ENCODE peak calls at places on chromosome 6, in six cellular contexts. K is astrocyte of the cerebellum; X is CD8-positive, alpha-beta T cell; H is spleen; M is lower leg skin; P is epithelial cell of esophagus. J is an unnamed sample.

GRCh38 chr6:169890901-169891300 is 139.5 kb downstream of the ERMARD start:
- DNase-seq in X (no peak), M (peak), P (no peak), H (no peak), K (no peak), J (no peak)

GRCh38 chr6:137488736-137489409 is 5.3 kb downstream of the OLIG3 start:
- DNase-seq in P (no peak), H (no peak), X (no peak), M (no peak), K (no peak), J (no peak)

GRCh38 chr6:146028250-146028789 is 542 bp upstream of the GRM1 start:
- DNase-seq in X (peak), K (peak), P (peak), M (peak), H (peak), J (no peak)

GRCh38 chr6:133923938-133924593 is 29.0 kb upstream of the TBPL1 start:
- DNase-seq in M (no peak), K (peak), P (peak), X (peak), H (no peak), J (peak)

GRCh38 chr6:2733324-2733723 is 17.4 kb downstream of the MYLK4 start:
- DNase-seq in K (no peak), H (peak), M (peak), P (no peak), X (no peak), J (no peak)

GRCh38 chr6:41974281-41974825 is 32.7 kb upstream of the CCND3 start:
- DNase-seq in K (no peak), P (no peak), M (no peak), H (no peak), X (no peak), J (no peak)

GRCh38 chr6:63565058-63565726 is 7.1 kb upstream of the LOC128125822 start:
- DNase-seq in H (no peak), K (no peak), P (peak), M (no peak), X (no peak), J (no peak)

GRCh38 chr6:159862103-159862502 is 28.7 kb upstream of the MAS1 start:
- DNase-seq in P (no peak), H (no peak), X (no peak), K (no peak), M (no peak), J (no peak)

GRCh38 chr6:168150551-168151444 is 71.8 kb upstream of the FRMD1 start:
- DNase-seq in H (no peak), M (peak), P (no peak), X (no peak), K (no peak), J (no peak)

GRCh38 chr6:153511896-153512496 is 380.9 kb upstream of the RGS17 start:
- DNase-seq in M (no peak), H (no peak), X (no peak), P (peak), K (no peak), J (no peak)

GRCh38 chr6:8738951-8739350 is 303.6 kb upstream of the SLC35B3 start:
- DNase-seq in K (no peak), M (no peak), P (peak), X (no peak), H (no peak), J (no peak)

GRCh38 chr6:104955927-104956662 is 812 bp upstream of the LIN28B start:
- DNase-seq in H (no peak), X (no peak), P (no peak), K (no peak), M (no peak), J (no peak)

GRCh38 chr6:12414096-12414675 is 124.0 kb downstream of the EDN1 start:
- DNase-seq in X (no peak), M (no peak), K (no peak), H (no peak), P (no peak), J (no peak)

GRCh38 chr6:106163446-106163965 is 77.4 kb downstream of the PRDM1 start:
- DNase-seq in H (peak), X (no peak), K (peak), P (no peak), M (no peak), J (no peak)

GRCh38 chr6:43150051-43150751 is 20.9 kb upstream of the SRF start:
- DNase-seq in K (no peak), X (no peak), H (no peak), M (no peak), P (no peak), J (no peak)

GRCh38 chr6:35634316-35634715 is 54.4 kb downstream of the FKBP5 start:
- DNase-seq in H (no peak), X (no peak), P (no peak), K (no peak), M (no peak), J (no peak)

GRCh38 chr6:156557269-156557885 is 219.8 kb upstream of the ARID1B start:
- DNase-seq in M (peak), H (peak), K (peak), P (peak), X (no peak), J (no peak)

GRCh38 chr6:125503181-125503580 is 201.4 kb upstream of the HDDC2 start:
- DNase-seq in X (no peak), H (no peak), K (no peak), M (no peak), P (no peak), J (no peak)

GRCh38 chr6:22248513-22249308 is 48.1 kb downstream of the PRL start:
- DNase-seq in X (no peak), M (no peak), K (peak), H (no peak), P (peak), J (peak)

GRCh38 chr6:36594816-36595167 is 630 bp downstream of the SRSF3 start:
- DNase-seq in K (no peak), H (no peak), P (no peak), X (no peak), M (peak), J (no peak)

GRCh38 chr6:13766201-13766634 is 48.1 kb downstream of the MCUR1 start:
- DNase-seq in H (no peak), K (no peak), P (peak), X (no peak), M (no peak), J (no peak)

GRCh38 chr6:5695260-5696245 is 311.2 kb downstream of the NRN1 start:
- DNase-seq in P (peak), H (no peak), X (no peak), M (no peak), K (peak), J (peak)

GRCh38 chr6:20693466-20694063 is 159.3 kb downstream of the CDKAL1 start:
- DNase-seq in P (peak), K (no peak), X (no peak), H (no peak), M (no peak), J (peak)

GRCh38 chr6:169316651-169317050 is 63.0 kb upstream of the THBS2 start:
- DNase-seq in X (no peak), P (no peak), K (no peak), M (peak), H (no peak), J (no peak)

GRCh38 chr6:84764332-84765049 is at the start of gene TBX18:
- DNase-seq in H (peak), X (no peak), P (peak), K (peak), M (peak), J (peak)

GRCh38 chr6:145214570-145214969 is 520.8 kb downstream of the EPM2A start:
- DNase-seq in K (peak), X (no peak), M (no peak), P (peak), H (no peak), J (no peak)

GRCh38 chr6:106324726-106325335 is 729 bp downstream of the ATG5 start:
- DNase-seq in H (no peak), P (peak), M (no peak), K (no peak), X (no peak), J (no peak)

GRCh38 chr6:38350882-38351281 is 288.8 kb downstream of the BTBD9 start:
- DNase-seq in P (no peak), X (no peak), K (no peak), H (no peak), M (no peak), J (no peak)

GRCh38 chr6:130754786-130755367 is 72.3 kb upstream of the SMLR1 start:
- DNase-seq in M (no peak), K (no peak), H (no peak), X (no peak), P (no peak), J (no peak)

DNA sequence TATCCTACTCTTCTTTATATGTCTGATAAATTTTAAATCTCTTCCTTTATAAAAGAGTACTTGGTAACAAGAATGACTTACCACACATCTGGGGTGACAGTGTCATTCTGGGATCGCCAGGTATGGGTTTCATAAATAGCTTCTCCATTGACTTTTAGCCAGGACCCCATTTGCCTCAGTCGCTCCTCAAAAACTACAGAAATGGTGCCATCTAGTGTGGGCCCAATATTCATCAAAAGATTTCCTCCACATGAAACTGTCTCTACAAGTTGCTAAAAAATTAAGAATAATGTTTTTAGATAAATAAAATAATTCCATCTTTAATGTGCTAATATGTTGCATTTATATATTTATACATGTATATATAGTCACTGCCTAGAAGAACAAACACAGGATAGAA is 9.7 kb downstream of the FUCA2 start:
- DNase-seq in P (no peak), M (no peak), K (no peak), H (no peak), X (no peak), J (no peak)
- TF ChIP-seq CTCF in P (no peak), M (no peak), K (no peak), H (no peak), X (no peak), J (peak)

GRCh38 chr6:24990944-24991747 is 55.4 kb upstream of the RIPOR2 start:
- DNase-seq in P (no peak), X (no peak), M (no peak), H (no peak), K (no peak), J (no peak)
- H3K4me3 ChIP-seq in P (no peak), X (peak), M (no peak), H (no peak), K (no peak), J (no peak)

DNA sequence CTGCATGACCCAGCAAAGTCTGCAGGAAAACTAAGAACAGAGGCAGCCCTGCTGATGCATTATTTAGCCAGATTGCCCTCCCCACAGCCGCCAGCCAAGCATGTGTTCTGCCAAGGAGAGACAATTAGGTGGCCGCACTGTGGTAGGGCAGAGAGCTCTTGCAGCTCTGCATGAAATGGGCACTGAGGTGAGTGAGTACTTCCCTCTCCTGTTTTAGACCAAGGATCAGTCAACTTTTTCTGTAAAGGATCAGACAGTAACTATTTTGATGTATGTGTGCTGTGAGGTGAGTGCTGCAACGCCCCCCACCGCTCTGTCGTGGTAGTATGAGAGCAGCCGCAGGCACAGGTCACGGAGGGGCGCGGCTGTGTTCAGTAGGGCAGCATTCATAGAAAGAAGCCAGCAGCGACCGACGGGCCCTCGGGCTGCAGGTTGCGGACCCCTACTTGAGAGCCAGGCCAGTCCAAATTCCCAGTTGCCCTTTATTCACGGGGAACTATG is 23.8 kb upstream of the FAM50B start:
- DNase-seq in K (no peak), P (peak), M (peak), H (no peak), X (no peak), J (no peak)
- TF ChIP-seq CTCF in K (peak), P (peak), M (no peak), H (no peak), X (no peak), J (peak)

DNA sequence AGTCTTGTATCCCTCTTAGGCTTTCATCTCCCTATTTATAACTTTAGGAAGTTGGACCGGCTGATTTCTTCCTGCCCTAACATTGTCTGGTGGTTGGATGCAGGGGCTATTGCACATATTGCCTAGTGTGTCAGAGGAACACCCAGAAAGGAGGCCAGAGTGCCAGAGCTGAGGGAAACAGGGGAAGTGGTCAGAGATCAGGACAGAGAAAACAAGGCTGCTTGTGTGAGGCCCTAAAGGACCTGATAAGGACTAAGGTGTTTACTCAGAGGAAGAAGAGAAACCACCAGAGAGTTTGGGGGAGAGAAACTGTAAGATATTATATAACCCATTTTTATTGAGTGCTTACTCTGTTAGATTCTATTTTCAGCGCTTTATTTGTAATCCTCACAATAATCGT is 53.9 kb upstream of the REV3L start:
- DNase-seq in X (no peak), H (no peak), M (no peak), P (no peak), K (no peak), J (no peak)
- H3K4me3 ChIP-seq in X (no peak), H (no peak), M (no peak), P (no peak), K (no peak), J (no peak)

GRCh38 chr6:162056745-162057144 is 670.8 kb downstream of the PRKN start:
- DNase-seq in K (peak), X (no peak), M (no peak), H (no peak), P (no peak), J (peak)
- TF ChIP-seq CTCF in K (no peak), X (no peak), M (no peak), H (no peak), P (no peak), J (no peak)

GRCh38 chr6:107550906-107551305 is 61.0 kb downstream of the SOBP start:
- DNase-seq in P (no peak), K (no peak), H (no peak), X (no peak), M (no peak), J (no peak)

GRCh38 chr6:107554918-107555317 is 65.0 kb downstream of the SOBP start:
- DNase-seq in X (no peak), K (no peak), M (no peak), H (no peak), P (no peak), J (no peak)

GRCh38 chr6:107554326-107554725 is 64.4 kb downstream of the SOBP start:
- DNase-seq in H (no peak), M (no peak), K (no peak), P (no peak), X (no peak), J (no peak)

GRCh38 chr6:107557698-107558097 is 67.8 kb downstream of the SOBP start:
- DNase-seq in K (no peak), H (no peak), M (no peak), P (no peak), X (no peak), J (no peak)

DNA sequence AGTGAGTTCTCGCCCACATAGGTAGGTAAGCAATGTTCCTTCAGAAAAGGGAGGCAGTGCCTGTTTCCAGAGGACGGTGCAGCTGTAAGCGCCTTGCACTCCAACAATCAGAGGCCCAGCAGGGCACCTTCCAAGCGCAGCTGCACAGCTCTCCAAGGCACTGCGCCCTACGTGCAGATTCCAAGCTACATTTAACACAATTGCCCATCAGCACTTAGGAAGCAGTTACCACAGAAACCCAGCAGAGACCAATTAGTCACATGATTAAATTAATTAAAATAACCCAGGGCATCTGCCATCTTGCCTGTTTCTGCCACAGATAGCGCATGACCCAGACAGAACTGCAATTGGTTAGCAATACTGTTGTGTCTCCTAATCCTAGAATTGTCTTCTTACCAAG is 65.5 kb downstream of the SOBP start:
- DNase-seq in P (no peak), X (no peak), H (no peak), M (no peak), K (no peak), J (no peak)
- H3K4me3 ChIP-seq in P (no peak), X (no peak), H (no peak), M (no peak), K (no peak), J (no peak)

DNA sequence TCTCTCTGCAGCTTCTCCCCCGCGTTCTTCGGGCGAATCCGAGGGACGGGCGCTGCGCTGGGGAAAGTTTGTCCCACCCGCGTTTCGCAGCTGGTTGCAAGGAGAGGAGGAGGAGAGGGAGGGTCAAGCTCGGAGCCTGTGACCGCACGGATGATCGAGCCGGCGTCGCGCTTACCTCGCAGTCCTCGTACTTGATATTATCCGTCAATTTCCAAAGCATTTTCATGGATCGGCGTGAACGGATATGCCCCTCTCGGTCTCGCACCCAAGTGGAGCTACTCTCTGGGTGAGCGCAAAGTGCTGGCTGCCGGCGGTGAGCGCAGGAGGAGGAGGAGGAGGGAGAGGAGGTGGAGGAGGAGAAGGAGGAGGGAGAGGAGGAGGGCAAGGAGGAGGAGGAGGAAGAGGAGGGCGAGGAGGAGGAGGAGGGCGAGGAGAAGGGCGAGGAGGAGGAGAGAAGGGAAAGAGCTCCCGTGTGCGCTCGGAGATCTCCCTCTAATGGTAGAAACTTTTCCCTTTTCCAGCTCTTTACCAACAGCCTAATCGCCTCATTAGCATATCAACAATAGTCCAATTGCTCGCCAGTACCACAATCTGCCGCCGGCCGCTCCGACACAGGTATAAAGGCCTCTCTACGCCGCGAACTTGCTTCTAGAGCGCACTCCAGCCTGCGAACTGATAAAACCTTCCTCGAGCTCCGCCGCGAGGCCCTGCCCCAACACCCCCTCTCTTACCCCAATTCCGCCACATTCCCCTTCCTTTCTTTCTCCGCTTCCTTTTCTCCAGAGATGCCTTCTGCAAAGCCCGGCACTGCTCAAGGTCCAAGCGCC is at the start of gene TFAP2A:
- DNase-seq in X (no peak), H (no peak), K (no peak), M (peak), P (peak), J (no peak)
- TF ChIP-seq CTCF in X (no peak), H (no peak), K (peak), M (no peak), P (peak), J (peak)